ENCODE peak calls at places on chromosomes 6 and 20, in six cellular contexts. G, S, R, I, Q and F are unnamed samples. For H3K4me1, the result is how much of the 10 kb centered on the place peaks cover.

GRCh38 chr6:99297415-99297814 is 52.1 kb downstream of the FAXC start:
- DNase-seq in G (no peak), S (no peak), R (no peak), I (no peak), Q (no peak), F (no peak)

GRCh38 chr20:21124190-21124589 is 1.7 kb upstream of the KIZ start:
- DNase-seq in G (no peak), S (no peak), R (no peak), I (no peak), Q (no peak), F (no peak)

GRCh38 chr20:18977441-18977840 is 163.9 kb downstream of the SCP2D1 start:
- DNase-seq in G (no peak), S (no peak), R (no peak), I (no peak), Q (no peak), F (no peak)

GRCh38 chr6:99019341-99019740 is 71.6 kb upstream of the FBXL4 start:
- DNase-seq in G (no peak), S (no peak), R (no peak), I (no peak), Q (no peak), F (no peak)

GRCh38 chr6:26311385-26312095 is 53.5 kb upstream of the BTN3A2 start:
- DNase-seq in G (peak), S (no peak), R (no peak), I (peak), Q (peak), F (no peak)

GRCh38 chr6:165453395-165453794 is 144.0 kb upstream of the C6orf118 start:
- DNase-seq in G (no peak), S (no peak), R (no peak), I (no peak), Q (no peak), F (no peak)

GRCh38 chr6:165439928-165440554 is 130.6 kb upstream of the C6orf118 start:
- DNase-seq in G (no peak), S (no peak), R (no peak), I (no peak), Q (peak), F (no peak)

GRCh38 chr6:26743941-26744699 is 84.6 kb upstream of the ZNF322 start:
- DNase-seq in G (no peak), S (no peak), R (no peak), I (no peak), Q (no peak), F (no peak)

GRCh38 chr6:3612341-3613041 is 139.0 kb downstream of the PXDC1 start:
- DNase-seq in G (no peak), S (peak), R (no peak), I (peak), Q (peak), F (no peak)

GRCh38 chr6:94089915-94090314 is 670.6 kb upstream of the EPHA7 start:
- DNase-seq in G (no peak), S (no peak), R (no peak), I (no peak), Q (no peak), F (no peak)

GRCh38 chr6:168044521-168045130 is 34.4 kb downstream of the FRMD1 start:
- DNase-seq in G (no peak), S (no peak), R (no peak), I (no peak), Q (no peak), F (no peak)

GRCh38 chr6:157656437-157657005 is 166.5 kb upstream of the SNX9 start:
- DNase-seq in G (no peak), S (peak), R (no peak), I (no peak), Q (no peak), F (no peak)

GRCh38 chr20:31684153-31685003 is 38.3 kb downstream of the BCL2L1 start:
- DNase-seq in G (no peak), S (no peak), R (no peak), I (no peak), Q (no peak), F (no peak)

GRCh38 chr20:52999040-52999439 is 26.9 kb downstream of the TSHZ2 start:
- DNase-seq in G (no peak), S (no peak), R (no peak), I (no peak), Q (no peak), F (no peak)

GRCh38 chr6:148239215-148239614 is 103.4 kb upstream of the SASH1 start:
- DNase-seq in G (no peak), S (no peak), R (no peak), I (no peak), Q (no peak), F (no peak)

GRCh38 chr6:133243723-133244122 is 2.6 kb downstream of the EYA4 start:
- DNase-seq in G (no peak), S (no peak), R (no peak), I (no peak), Q (no peak), F (no peak)

GRCh38 chr20:4190792-4191519 is 175.6 kb upstream of the RNF24 start:
- DNase-seq in G (no peak), S (no peak), R (no peak), I (no peak), Q (no peak), F (no peak)

GRCh38 chr6:40506956-40507355 is 80.2 kb downstream of the LRFN2 start:
- DNase-seq in G (no peak), S (no peak), R (no peak), I (no peak), Q (no peak), F (no peak)

GRCh38 chr20:37376791-37377190 is 30.9 kb downstream of the SRC start:
- DNase-seq in G (no peak), S (no peak), R (no peak), I (no peak), Q (no peak), F (no peak)

GRCh38 chr6:25404693-25405169 is 125.6 kb downstream of the CARMIL1 start:
- DNase-seq in G (no peak), S (no peak), R (no peak), I (no peak), Q (no peak), F (no peak)

GRCh38 chr20:1300083-1300840 is 28.7 kb downstream of the SDCBP2 start:
- DNase-seq in G (no peak), S (no peak), R (no peak), I (no peak), Q (no peak), F (no peak)

GRCh38 chr6:81755536-81755935 is 3.1 kb upstream of the TENT5A start:
- DNase-seq in G (no peak), S (no peak), R (no peak), I (no peak), Q (peak), F (no peak)

GRCh38 chr6:46105568-46105967 is 24.2 kb upstream of the ENPP4 start:
- DNase-seq in G (no peak), S (no peak), R (no peak), I (no peak), Q (no peak), F (no peak)

GRCh38 chr20:18543932-18544331 is 23.3 kb upstream of the SMIM26 start:
- DNase-seq in G (no peak), S (no peak), R (peak), I (peak), Q (no peak), F (no peak)

GRCh38 chr6:168089186-168090063 is 10.4 kb upstream of the FRMD1 start:
- DNase-seq in G (no peak), S (no peak), R (no peak), I (no peak), Q (no peak), F (no peak)

GRCh38 chr6:91631227-91631626 is 1044.4 kb upstream of the MAP3K7 start:
- DNase-seq in G (no peak), S (no peak), R (no peak), I (no peak), Q (no peak), F (no peak)

GRCh38 chr20:38196592-38196991 is 31.5 kb upstream of the TGM2 start:
- DNase-seq in G (peak), S (no peak), R (peak), I (peak), Q (peak), F (peak)

GRCh38 chr6:128655978-128656498 is 135.6 kb upstream of the PTPRK start:
- DNase-seq in G (no peak), S (no peak), R (no peak), I (no peak), Q (peak), F (no peak)

GRCh38 chr6:156691018-156691417 is 86.2 kb upstream of the ARID1B start:
- DNase-seq in G (no peak), S (no peak), R (no peak), I (no peak), Q (no peak), F (no peak)

GRCh38 chr6:6886160-6886885 is 221.4 kb upstream of the RREB1 start:
- DNase-seq in G (no peak), S (no peak), R (no peak), I (no peak), Q (no peak), F (no peak)

GRCh38 chr6:74606488-74607135 is 599.2 kb downstream of the COL12A1 start:
- DNase-seq in G (no peak), S (no peak), R (no peak), I (no peak), Q (peak), F (no peak)

GRCh38 chr6:110509617-110510231 is 33.3 kb upstream of the SLC22A16 start:
- DNase-seq in G (no peak), S (no peak), R (no peak), I (peak), Q (peak), F (no peak)

GRCh38 chr6:12548526-12548925 is 168.0 kb upstream of the PHACTR1 start:
- DNase-seq in G (no peak), S (no peak), R (no peak), I (no peak), Q (peak), F (no peak)

GRCh38 chr6:32132110-32132509 is 2.0 kb upstream of the FKBPL start:
- DNase-seq in G (no peak), S (no peak), R (no peak), I (no peak), Q (no peak), F (no peak)

GRCh38 chr6:32129297-32130088 is 595 bp downstream of the FKBPL start:
- DNase-seq in G (no peak), S (no peak), R (no peak), I (no peak), Q (no peak), F (peak)

GRCh38 chr6:32131439-32131948 is 1.4 kb upstream of the FKBPL start:
- DNase-seq in G (no peak), S (no peak), R (no peak), I (no peak), Q (no peak), F (no peak)

GRCh38 chr6:32137454-32137853 is 7.4 kb upstream of the FKBPL start:
- DNase-seq in G (no peak), S (no peak), R (no peak), I (no peak), Q (no peak), F (no peak)

DNA sequence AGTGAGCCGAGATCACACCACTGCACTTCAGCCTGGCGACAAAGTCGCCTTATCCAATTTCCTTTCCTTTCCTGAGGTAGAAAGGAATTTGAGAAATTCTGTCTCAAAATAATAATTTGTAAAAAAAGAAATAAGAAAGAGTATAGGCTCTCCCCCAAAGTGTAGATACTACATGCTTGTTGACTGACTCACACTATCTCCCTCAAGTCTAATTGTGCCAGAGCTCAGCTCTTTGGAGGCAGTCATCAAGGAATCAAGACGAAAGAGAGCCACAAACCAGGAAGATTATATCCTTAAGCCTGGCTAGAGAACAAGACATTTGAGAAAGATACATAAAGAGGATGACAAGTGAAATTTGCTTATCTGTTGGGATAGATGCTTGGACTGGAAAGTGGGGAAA is 3.7 kb upstream of the FKBPL start:
- DNase-seq in G (no peak), S (no peak), R (no peak), I (no peak), Q (no peak), F (no peak)
- H3K4me1 ChIP-seq in G (under half), S (under half), R (under half), I (under half), Q (under half), F (under half)

GRCh38 chr20:35742741-35743523 is 872 bp upstream of the RBM39 start:
- DNase-seq in G (no peak), S (no peak), R (no peak), I (no peak), Q (peak), F (no peak)
- TF ChIP-seq CTCF in G (no peak), S (no peak), R (no peak), I (no peak), Q (no peak), F (no peak)

GRCh38 chr6:44228433-44228832 is 5.0 kb downstream of the SLC29A1 start:
- DNase-seq in G (no peak), S (no peak), R (no peak), I (no peak), Q (no peak), F (no peak)
- H3K4me1 ChIP-seq in G (under half), S (under half), R (half or more), I (under half), Q (under half), F (under half)

DNA sequence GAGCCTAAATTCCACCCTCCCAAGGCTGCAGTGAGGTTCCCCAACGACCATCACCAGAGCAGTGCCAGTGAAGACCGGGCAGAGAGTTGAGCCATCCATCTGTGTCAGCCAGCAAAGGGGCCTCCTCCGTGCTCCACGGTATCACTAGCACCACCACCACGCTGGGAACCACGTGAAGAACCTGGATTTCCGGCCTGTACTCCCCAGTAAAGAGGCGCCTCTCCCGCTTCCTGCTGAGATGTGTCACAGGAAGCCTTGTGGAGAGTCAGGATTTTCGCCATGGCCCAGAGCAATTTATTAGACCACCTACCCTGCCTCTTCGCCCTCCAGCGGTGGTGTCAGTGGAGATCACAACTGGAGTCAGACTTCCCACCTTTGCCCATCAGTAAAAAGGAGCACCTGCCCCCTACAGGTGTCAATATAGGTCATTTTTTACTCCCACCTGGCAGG is 28.8 kb downstream of the CPXM1 start:
- DNase-seq in G (no peak), S (no peak), R (no peak), I (no peak), Q (peak), F (no peak)
- TF ChIP-seq CTCF in G (no peak), S (no peak), R (no peak), I (no peak), Q (no peak), F (no peak)

GRCh38 chr20:44714102-44714700 is 968 bp upstream of the CCN5 start:
- DNase-seq in G (no peak), S (no peak), R (no peak), I (no peak), Q (no peak), F (no peak)
- H3K4me1 ChIP-seq in G (under half), S (under half), R (half or more), I (under half), Q (under half), F (under half)

DNA sequence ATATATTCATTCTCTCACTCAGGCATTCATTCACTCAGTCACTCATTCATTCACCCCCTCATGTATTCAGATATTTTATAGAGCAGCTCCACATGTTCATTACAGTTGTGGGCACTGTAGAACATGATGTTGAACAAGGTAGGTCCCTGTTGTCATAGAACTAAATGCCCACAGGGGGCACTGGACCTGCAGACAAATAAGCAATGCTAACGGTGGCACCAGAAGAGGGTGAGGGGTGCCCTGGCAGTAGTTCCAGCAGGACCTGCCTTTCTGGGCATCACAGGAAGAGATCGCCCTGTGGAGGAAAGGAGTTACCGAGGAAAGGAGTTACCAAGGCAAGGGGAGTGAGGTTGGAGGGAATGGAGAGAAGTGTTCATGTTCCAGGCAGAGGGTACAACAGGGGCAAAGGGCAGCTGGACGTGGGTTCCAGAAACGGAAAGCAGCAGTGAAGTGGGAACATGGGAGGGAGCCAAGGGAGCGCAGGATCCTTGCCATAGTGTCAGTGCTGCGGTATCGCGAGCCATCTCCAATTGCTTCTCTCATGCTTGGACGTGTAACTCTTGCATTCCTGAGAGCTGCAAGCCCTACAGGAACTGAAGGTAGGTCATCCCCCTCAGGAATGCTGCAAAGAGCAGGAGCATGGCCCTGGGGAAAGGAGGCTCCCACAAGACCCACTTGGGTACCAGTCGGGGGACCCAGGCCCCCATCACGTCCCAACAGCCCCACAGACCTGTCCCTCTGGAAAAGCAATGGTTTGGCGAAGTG is 128.2 kb downstream of the EDN3 start:
- DNase-seq in G (no peak), S (no peak), R (no peak), I (no peak), Q (no peak), F (no peak)
- TF ChIP-seq CTCF in G (no peak), S (no peak), R (no peak), I (no peak), Q (no peak), F (no peak)

GRCh38 chr6:108648186-108648585 is 87.5 kb downstream of the FOXO3 start:
- DNase-seq in G (no peak), S (no peak), R (no peak), I (no peak), Q (no peak), F (no peak)
- H3K4me1 ChIP-seq in G (half or more), S (under half), R (half or more), I (under half), Q (under half), F (half or more)

GRCh38 chr6:52352239-52353008 is 9.5 kb upstream of the PAQR8 start:
- DNase-seq in G (peak), S (no peak), R (no peak), I (no peak), Q (peak), F (no peak)
- TF ChIP-seq CTCF in G (no peak), S (no peak), R (no peak), I (no peak), Q (no peak), F (no peak)